ENCODE peak calls at places on chromosomes 7 and 10, in four cellular contexts. F is A549, V is uterus, C is sigmoid colon. N is an unnamed sample.

GRCh38 chr7:9189683-9190082 is 756.3 kb downstream of the NXPH1 start:
- DNase-seq in V (no peak), C (no peak), F (no peak), N (peak; percentile 22)

GRCh38 chr10:118723467-118723866 is 31.3 kb downstream of the CACUL1 start:
- DNase-seq in C (no peak), F (no peak), V (no peak), N (no peak)

GRCh38 chr10:93079663-93080349 is 6.1 kb downstream of the CYP26A1 start:
- DNase-seq in C (no peak), F (no peak), V (no peak), N (peak; percentile 48)

GRCh38 chr7:155349601-155350331 is 52.1 kb downstream of the INSIG1 start:
- DNase-seq in F (no peak), V (no peak), C (no peak), N (peak; percentile 69)

GRCh38 chr7:122407195-122407594 is 102.6 kb upstream of the FEZF1 start:
- DNase-seq in C (no peak), F (no peak), V (no peak), N (no peak)

GRCh38 chr7:12706900-12707536 is 19.6 kb downstream of the ARL4A start:
- DNase-seq in F (peak; percentile 59), C (no peak), V (no peak), N (no peak)

GRCh38 chr7:158263110-158263963 is 324.3 kb downstream of the PTPRN2 start:
- DNase-seq in F (no peak), V (no peak), C (peak; percentile 48), N (peak; percentile 44)

GRCh38 chr10:1465421-1465902 is 271.9 kb downstream of the ADARB2 start:
- DNase-seq in F (no peak), V (no peak), C (no peak), N (no peak)

GRCh38 chr10:30553625-30554442 is 75.7 kb downstream of the LYZL2 start:
- DNase-seq in F (peak; percentile 52), C (peak; percentile 90), V (peak; percentile 69), N (peak; percentile 76)

GRCh38 chr7:140327261-140327661 is 71.1 kb downstream of the SLC37A3 start:
- DNase-seq in F (no peak), V (no peak), C (no peak), N (peak; percentile 12)

GRCh38 chr10:64506963-64507362 is 985.8 kb downstream of the REEP3 start:
- DNase-seq in V (no peak), F (no peak), C (no peak), N (no peak)

GRCh38 chr7:916291-916941 is 38.1 kb downstream of the ADAP1 start:
- DNase-seq in F (no peak), C (peak; percentile 67), V (no peak), N (peak; percentile 64)

GRCh38 chr7:67019562-67020390 is 23.1 kb downstream of the TYW1 start:
- DNase-seq in C (peak; percentile 26), F (no peak), V (no peak), N (no peak)

GRCh38 chr10:124917168-124917938 is 24.6 kb upstream of the ZRANB1 start:
- DNase-seq in V (peak; percentile 39), C (peak; percentile 81), F (peak; percentile 44), N (peak; percentile 91)

GRCh38 chr7:31744294-31744874 is 57.4 kb downstream of the PPP1R17 start:
- DNase-seq in C (peak; percentile 76), F (peak; percentile 82), V (peak; percentile 58), N (no peak)

GRCh38 chr7:158903897-158904541 is 47.7 kb downstream of the DYNC2I1 start:
- DNase-seq in F (no peak), V (no peak), C (no peak), N (no peak)

GRCh38 chr7:147014596-147014995 is 898.0 kb downstream of the CNTNAP2 start:
- DNase-seq in V (no peak), F (no peak), C (no peak), N (no peak)

GRCh38 chr10:116673866-116674265 is 53.1 kb downstream of the PNLIPRP2 start:
- DNase-seq in C (no peak), V (no peak), F (no peak), N (no peak)

GRCh38 chr7:157278791-157279678 is 57.8 kb upstream of the DNAJB6 start:
- DNase-seq in F (no peak), C (peak; percentile 78), V (no peak), N (peak; percentile 90)

GRCh38 chr10:7170626-7171322 is 240.1 kb downstream of the SFMBT2 start:
- DNase-seq in C (no peak), V (no peak), F (no peak), N (no peak)

GRCh38 chr7:17009007-17009719 is 127.4 kb upstream of the AGR3 start:
- DNase-seq in C (no peak), V (no peak), F (peak; percentile 61), N (no peak)

GRCh38 chr7:157854066-157854891 is 517.5 kb downstream of the DNAJB6 start:
- DNase-seq in F (no peak), V (no peak), C (peak; percentile 82), N (peak; percentile 93)

GRCh38 chr7:85773116-85773783 is 586.4 kb upstream of the SEMA3D start:
- DNase-seq in F (no peak), C (no peak), V (no peak), N (no peak)

GRCh38 chr7:917255-918117 is 37.0 kb downstream of the ADAP1 start:
- DNase-seq in F (no peak), C (peak; percentile 52), V (no peak), N (peak; percentile 41)

GRCh38 chr7:46444266-46444665 is 523.2 kb upstream of the IGFBP3 start:
- DNase-seq in V (no peak), C (no peak), F (peak; percentile 23), N (no peak)

GRCh38 chr10:60827791-60828488 is 49.7 kb downstream of the CDK1 start:
- DNase-seq in V (no peak), F (no peak), C (no peak), N (no peak)

GRCh38 chr7:108368466-108368865 is 87.8 kb downstream of the NRCAM start:
- DNase-seq in C (no peak), V (no peak), F (peak; percentile 16), N (no peak)

GRCh38 chr7:165661-166369 is 26.6 kb upstream of the FAM20C start:
- DNase-seq in F (no peak), C (peak; percentile 47), V (no peak), N (no peak)

GRCh38 chr10:88783734-88784133 is 18.8 kb upstream of the LIPM start:
- DNase-seq in C (no peak), V (no peak), F (no peak), N (no peak)

DNA sequence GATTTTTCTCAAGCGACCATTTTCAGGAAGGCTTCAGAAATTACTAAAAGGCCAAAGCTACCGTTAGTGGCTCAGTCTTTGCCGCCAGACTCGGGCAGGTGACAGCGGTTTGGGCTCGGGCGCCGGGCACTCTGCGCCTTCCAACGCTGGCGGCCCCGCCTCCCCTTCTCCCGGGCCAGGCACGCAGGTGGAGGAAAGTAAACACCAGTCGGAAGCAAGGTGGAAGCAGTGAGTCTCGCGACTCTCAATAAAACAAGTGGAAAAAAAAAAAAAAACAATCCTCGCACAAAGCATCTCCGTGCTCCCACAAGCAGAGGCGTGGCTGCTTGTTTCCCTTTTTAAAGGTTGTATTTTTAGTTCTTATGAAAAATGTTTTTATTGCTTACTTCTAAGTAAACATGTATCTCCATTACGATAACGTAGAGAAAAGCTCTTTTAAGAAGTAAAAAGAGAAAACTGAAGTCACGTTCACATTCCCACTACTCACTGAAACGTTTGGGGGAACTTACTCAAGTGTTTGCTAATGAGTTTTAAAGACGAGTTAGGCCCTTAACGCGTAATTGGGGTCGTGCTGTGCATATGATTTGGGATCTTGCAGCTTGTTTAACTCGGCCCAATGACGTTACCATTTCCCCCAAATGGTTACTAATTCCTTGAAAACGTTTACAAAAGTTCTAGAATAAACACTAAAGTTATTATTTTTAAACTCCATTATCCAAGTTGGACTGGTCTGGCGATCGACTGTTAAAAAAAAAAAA is 904 bp downstream of the CDCA7L start:
- DNase-seq in V (no peak), C (no peak), F (peak; percentile 12), N (peak; percentile 88)
- TF ChIP-seq POLR2A in V (no peak), C (no peak), F (no peak), N (no peak)

DNA sequence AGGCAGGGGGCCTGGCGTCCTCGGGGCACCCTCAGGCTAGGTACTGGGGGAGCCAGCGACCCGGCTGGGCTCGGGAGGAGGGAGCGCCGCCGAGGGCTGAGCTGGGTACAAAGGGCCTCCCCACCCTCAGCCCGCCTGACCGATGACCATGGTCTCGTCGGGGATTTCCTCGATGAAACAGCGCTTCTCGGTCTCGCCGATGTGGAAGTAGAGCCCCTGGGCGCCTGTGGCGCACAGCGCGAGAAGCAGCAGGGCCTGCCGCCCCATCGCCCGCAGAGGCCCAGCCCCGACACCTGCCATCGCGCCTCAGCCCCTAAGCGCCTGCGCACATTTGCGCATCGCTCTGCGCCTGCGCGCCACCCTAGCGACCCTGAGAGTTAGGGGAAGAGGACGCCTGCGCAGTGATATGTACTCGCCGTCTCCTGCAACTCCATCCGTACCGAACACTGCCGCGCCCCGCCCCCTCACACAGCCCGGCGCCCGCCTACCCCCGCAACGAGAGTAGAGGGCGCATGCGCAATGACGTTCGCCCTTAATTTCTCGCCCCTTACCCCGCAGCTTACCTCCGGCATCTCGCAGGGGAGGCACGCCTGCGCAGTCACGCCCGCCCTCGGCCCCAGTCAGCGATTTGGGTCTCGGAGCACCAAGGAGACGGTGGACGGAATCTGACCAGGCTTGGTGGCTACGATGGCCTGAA is at the start of gene TMED4:
- DNase-seq in C (peak; percentile 100), F (peak; percentile 99), V (peak; percentile 100), N (peak; percentile 100)
- TF ChIP-seq POLR2A in C (peak; percentile 73), F (peak; percentile 93), V (peak; percentile 86), N (peak; percentile 82)

DNA sequence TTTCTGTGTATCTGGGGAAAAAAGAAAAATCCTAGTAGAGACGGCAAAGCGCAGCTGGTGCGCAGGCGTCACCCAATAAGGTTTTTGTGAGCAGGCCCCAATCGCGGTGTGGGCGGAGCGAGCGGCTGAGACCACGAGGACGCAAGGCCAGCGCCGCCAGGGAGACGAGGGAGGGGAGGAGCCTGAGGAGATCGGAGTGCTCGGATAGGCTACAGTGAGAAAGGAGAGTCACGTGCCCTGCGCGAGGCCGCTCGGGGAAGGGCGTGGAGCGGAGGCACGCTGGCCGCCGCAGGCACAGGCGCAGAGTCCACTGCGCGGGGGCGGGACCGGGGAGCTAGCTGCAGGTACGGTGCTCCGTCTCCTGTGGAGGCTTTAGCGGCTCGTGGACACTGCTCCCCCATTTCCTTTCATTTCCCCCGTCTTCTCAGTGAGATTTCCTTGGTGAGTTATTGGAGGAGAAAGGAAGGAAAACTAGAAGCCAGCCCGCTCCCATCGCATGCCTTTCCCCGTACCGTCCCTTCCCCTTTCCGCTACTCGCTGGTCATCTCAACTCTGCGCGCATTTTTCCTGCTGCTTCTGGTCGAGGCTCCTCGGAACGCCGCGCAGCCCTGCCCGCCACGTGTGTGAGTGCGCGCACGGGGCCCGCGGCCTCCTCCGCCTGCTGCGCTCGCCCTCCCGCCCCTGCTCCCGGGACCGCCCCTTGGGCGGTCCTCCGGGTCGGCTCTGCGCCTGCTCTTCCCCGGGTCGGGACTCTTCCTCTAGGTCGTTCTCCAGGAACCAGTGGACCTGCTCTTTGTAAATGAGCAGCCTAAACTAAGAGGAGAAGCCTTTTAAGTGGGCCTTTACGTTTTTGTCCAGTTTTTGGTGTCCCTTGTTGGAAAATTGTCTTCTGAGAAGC is at the start of gene THNSL1:
- DNase-seq in C (peak; percentile 99), F (peak; percentile 99), V (peak; percentile 97), N (peak; percentile 98)
- TF ChIP-seq POLR2A in C (peak; percentile 54), F (peak; percentile 93), V (peak; percentile 85), N (no peak)

GRCh38 chr7:26151650-26151952 is 397 bp upstream of the NFE2L3 start:
- DNase-seq in C (no peak), F (no peak), V (no peak), N (no peak)

GRCh38 chr7:26151096-26151495 is 902 bp upstream of the NFE2L3 start:
- DNase-seq in F (no peak), C (no peak), V (no peak), N (no peak)

GRCh38 chr7:26153246-26153822 is 1.3 kb downstream of the NFE2L3 start:
- DNase-seq in F (no peak), C (no peak), V (no peak), N (no peak)

GRCh38 chr7:26153823-26154783 is 2.1 kb downstream of the NFE2L3 start:
- DNase-seq in F (no peak), V (no peak), C (no peak), N (no peak)

GRCh38 chr7:26151953-26152781 is at the start of gene NFE2L3:
- DNase-seq in F (peak; percentile 80), V (peak; percentile 44), C (peak; percentile 69), N (peak; percentile 96)
- TF ChIP-seq POLR2A in F (peak; percentile 63), V (peak; percentile 17), C (no peak), N (peak; percentile 53)

N was measured in spleen.